ENCODE peak calls at places on chromosomes 12 and 14, in five cellular contexts. W is esophagus squamous epithelium; P is T-helper 17 cell; X is CD8-positive, alpha-beta memory T cell; M is activated T-cell treated with anti-CD3 and anti-CD28 coated beads for 24 hours. D is an unnamed sample.

GRCh38 chr12:64976131-64976530 is 145.0 kb downstream of the WIF1 start:
- DNase-seq in M (no peak), X (no peak), W (no peak), P (no peak), D (no peak)

GRCh38 chr12:100842156-100842555 is 47.6 kb downstream of the ANO4 start:
- DNase-seq in M (no peak), P (no peak), W (no peak), X (no peak), D (no peak)

GRCh38 chr12:110565919-110566871 is 16.9 kb downstream of the PPTC7 start:
- DNase-seq in M (no peak), X (no peak), P (no peak), W (no peak), D (no peak)

GRCh38 chr14:72643317-72643801 is 250.5 kb downstream of the DPF3 start:
- DNase-seq in P (no peak), W (no peak), X (no peak), M (no peak), D (no peak)

GRCh38 chr12:40691913-40692616 is at the start of gene CNTN1:
- DNase-seq in W (no peak), M (no peak), P (no peak), X (no peak), D (no peak)

GRCh38 chr14:26598081-26598671 is 343 bp upstream of the NOVA1 start:
- DNase-seq in P (no peak), X (no peak), W (no peak), M (no peak), D (no peak)

GRCh38 chr12:45130881-45131281 is 80.0 kb upstream of the DBX2 start:
- DNase-seq in P (no peak), M (peak), W (no peak), X (no peak), D (peak)

GRCh38 chr14:22847661-22848341 is 11.4 kb downstream of the MMP14 start:
- DNase-seq in X (no peak), P (no peak), W (no peak), M (no peak), D (no peak)

GRCh38 chr12:18570543-18570942 is 167.3 kb downstream of the PLCZ1 start:
- DNase-seq in M (no peak), W (no peak), X (no peak), P (no peak), D (no peak)

GRCh38 chr14:48967419-48967818 is 618.8 kb downstream of the RPS29 start:
- DNase-seq in X (no peak), W (no peak), P (no peak), M (no peak), D (no peak)

GRCh38 chr14:101187816-101188570 is 284.5 kb upstream of the RTL1 start:
- DNase-seq in W (no peak), P (no peak), M (no peak), X (no peak), D (peak)

GRCh38 chr12:59734371-59734770 is 138.5 kb downstream of the SLC16A7 start:
- DNase-seq in P (no peak), X (no peak), M (no peak), W (no peak), D (no peak)

GRCh38 chr14:26887842-26888241 is 290.0 kb upstream of the NOVA1 start:
- DNase-seq in X (no peak), P (no peak), M (no peak), W (no peak), D (no peak)

GRCh38 chr12:110373962-110374611 is 29.4 kb downstream of the ANAPC7 start:
- DNase-seq in W (no peak), X (no peak), P (no peak), M (no peak), D (no peak)

GRCh38 chr12:466039-466438 is 6.3 kb downstream of the B4GALNT3 start:
- DNase-seq in M (no peak), W (no peak), P (no peak), X (no peak), D (no peak)

GRCh38 chr12:19131020-19131431 is 1.5 kb downstream of the PLEKHA5 start:
- DNase-seq in X (no peak), P (no peak), M (no peak), W (no peak), D (no peak)

GRCh38 chr12:109065853-109066193 is 13.4 kb downstream of the USP30 start:
- DNase-seq in X (no peak), P (no peak), W (no peak), M (no peak), D (no peak)

GRCh38 chr14:103422981-103423600 is 37.9 kb downstream of the MARK3 start:
- DNase-seq in M (no peak), X (no peak), P (no peak), W (no peak), D (no peak)

GRCh38 chr12:109855377-109855776 is 22.2 kb upstream of the TRPV4 start:
- DNase-seq in M (no peak), X (no peak), W (no peak), P (no peak), D (no peak)

GRCh38 chr12:102061096-102061555 is 665 bp downstream of the WASHC3 start:
- DNase-seq in X (no peak), P (peak), W (no peak), M (no peak), D (peak)

GRCh38 chr14:77212097-77212873 is 30.7 kb downstream of the TMEM63C start:
- DNase-seq in P (no peak), M (no peak), X (no peak), W (no peak), D (no peak)

D was measured in activated T-helper 2 cell treated with anti-CD3 and anti-CD28 coated beads, Interferon-gamma antibody, Interleukin-2, Interleukin-4, amounts not matched to agents 10 μg/mL and 5 μg/mL and 100 μg/mL, durations not matched to agents 14 hours and 24 hours and 36 hours.